ENCODE peak calls at places on chromosomes 3 and 15, in nine cellular contexts. T, L, G, W, B, K, D, X and M are unnamed samples.

GRCh38 chr15:85929786-85930185 is 135.1 kb upstream of the KLHL25 start:
- DNase-seq in W (no peak), G (no peak), D (no peak), B (no peak), T (no peak), L (no peak), X (no peak), K (no peak), M (no peak)

GRCh38 chr15:41908681-41909461 is 15.0 kb upstream of the SPTBN5 start:
- DNase-seq in X (no peak), B (no peak), K (no peak), D (no peak), L (no peak), G (no peak), W (no peak), T (peak), M (no peak)

GRCh38 chr3:52246728-52247454 is 1.3 kb downstream of the PPM1M start:
- DNase-seq in B (peak), W (no peak), L (peak), T (peak), X (no peak), D (no peak), G (no peak), K (no peak), M (no peak)

GRCh38 chr15:90691369-90691768 is 25.8 kb upstream of the BLM start:
- DNase-seq in D (no peak), T (no peak), W (no peak), G (no peak), B (no peak), X (no peak), L (peak), K (no peak), M (no peak)

GRCh38 chr3:170539886-170540285 is 46.0 kb downstream of the SLC7A14 start:
- DNase-seq in L (no peak), W (no peak), D (no peak), T (no peak), X (no peak), K (no peak), B (no peak), G (no peak), M (no peak)

GRCh38 chr3:46660543-46661523 is 32.6 kb downstream of the ALS2CL start:
- DNase-seq in W (no peak), T (no peak), G (peak), X (no peak), D (no peak), B (no peak), K (no peak), L (peak), M (no peak)

GRCh38 chr3:127168271-127168670 is 24.7 kb upstream of the PRR23E start:
- DNase-seq in X (peak), K (no peak), T (peak), G (no peak), B (no peak), D (no peak), L (no peak), W (no peak), M (no peak)

GRCh38 chr3:134449277-134449676 is 36.5 kb downstream of the ANAPC13 start:
- DNase-seq in T (no peak), B (peak), X (no peak), K (no peak), G (peak), W (no peak), D (no peak), L (peak), M (no peak)

GRCh38 chr15:68487087-68487843 is 55.3 kb upstream of the ITGA11 start:
- DNase-seq in T (no peak), L (no peak), X (no peak), B (no peak), G (peak), W (no peak), K (no peak), D (no peak), M (no peak)

GRCh38 chr15:100958326-100959065 is 39.3 kb downstream of the LRRK1 start:
- DNase-seq in B (peak), G (peak), W (no peak), D (no peak), L (no peak), T (no peak), X (no peak), K (no peak), M (no peak)

GRCh38 chr15:70573121-70573850 is 190.1 kb downstream of the UACA start:
- DNase-seq in G (no peak), L (no peak), K (no peak), B (no peak), X (no peak), T (no peak), D (no peak), W (no peak), M (no peak)

GRCh38 chr3:133588784-133589465 is 15.4 kb downstream of the CDV3 start:
- DNase-seq in W (no peak), K (no peak), X (no peak), L (no peak), T (no peak), B (no peak), D (no peak), G (no peak), M (no peak)

GRCh38 chr15:100030586-100031249 is 297.5 kb upstream of the LYSMD4 start:
- DNase-seq in K (no peak), W (no peak), G (peak), T (no peak), D (no peak), B (no peak), X (no peak), L (no peak), M (no peak)

GRCh38 chr3:150765949-150766720 is 3.2 kb upstream of the SIAH2 start:
- DNase-seq in D (no peak), X (no peak), T (no peak), B (peak), W (no peak), L (no peak), G (peak), K (no peak), M (no peak)

GRCh38 chr15:39685999-39686613 is 96.5 kb downstream of the FSIP1 start:
- DNase-seq in L (peak), K (peak), T (no peak), B (peak), W (peak), G (peak), X (peak), D (no peak), M (peak)

GRCh38 chr3:190119734-190120133 is 963 bp downstream of the P3H2 start:
- DNase-seq in T (no peak), W (no peak), K (no peak), G (peak), L (no peak), B (no peak), X (no peak), D (no peak), M (no peak)

GRCh38 chr3:17986393-17986816 is 244.0 kb upstream of the TBC1D5 start:
- DNase-seq in W (no peak), L (no peak), X (no peak), K (no peak), G (no peak), T (no peak), D (no peak), B (no peak), M (no peak)

GRCh38 chr3:98690876-98691275 is 72.3 kb upstream of the ST3GAL6 start:
- DNase-seq in X (no peak), B (no peak), D (no peak), W (no peak), T (no peak), K (no peak), L (no peak), G (peak), M (no peak)

GRCh38 chr3:143736205-143736604 is 112.1 kb downstream of the SLC9A9 start:
- DNase-seq in K (no peak), T (no peak), G (no peak), B (no peak), L (no peak), D (no peak), W (no peak), X (no peak), M (no peak)

GRCh38 chr3:109224333-109224732 is 87.8 kb downstream of the C3orf85 start:
- DNase-seq in X (no peak), G (peak), D (no peak), B (no peak), K (no peak), W (no peak), L (peak), T (no peak), M (no peak)

GRCh38 chr15:51093865-51094605 is 671 bp downstream of the TNFAIP8L3 start:
- DNase-seq in L (peak), X (peak), W (no peak), B (no peak), D (no peak), T (peak), G (no peak), K (no peak), M (no peak)

GRCh38 chr3:170956647-170957046 is 48.2 kb upstream of the EIF5A2 start:
- DNase-seq in W (no peak), G (no peak), D (no peak), K (no peak), B (no peak), L (no peak), T (no peak), X (no peak), M (no peak)

GRCh38 chr15:40789119-40789518 is 17.8 kb upstream of the ZFYVE19 start:
- DNase-seq in X (no peak), T (peak), B (no peak), D (no peak), L (no peak), K (no peak), W (no peak), G (no peak), M (no peak)

GRCh38 chr15:75198560-75199346 is 2.9 kb upstream of the C15orf39 start:
- DNase-seq in W (no peak), D (peak), G (peak), T (no peak), X (no peak), L (peak), K (peak), B (peak), M (peak)

GRCh38 chr15:65730560-65731172 is 61.4 kb downstream of the DENND4A start:
- DNase-seq in L (no peak), W (no peak), K (no peak), D (no peak), X (no peak), B (no peak), T (no peak), G (peak), M (no peak)